ENCODE peak calls at places on chromosome 21, in seven cellular contexts. Q is naive B cell; X is psoas muscle; G is CD4-positive, CD25-positive, alpha-beta regulatory T cell; N is lung microvascular endothelial cell; R is tibial artery; Y is PC-3. U is an unnamed sample.

GRCh38 chr21:33261635-33262034 is 4.5 kb upstream of the IL10RB start:
- DNase-seq in Q (no peak), X (no peak), G (no peak), N (no peak), R (peak; percentile 39), Y (no peak), U (no peak)

GRCh38 chr21:46392921-46393320 is 65.8 kb upstream of the DIP2A start:
- DNase-seq in Q (no peak), X (peak; percentile 83), G (no peak), N (no peak), R (no peak), Y (no peak), U (no peak)

GRCh38 chr21:16078382-16078781 is 348.6 kb downstream of the USP25 start:
- DNase-seq in Q (no peak), X (no peak), G (no peak), N (no peak), R (no peak), Y (no peak), U (peak; percentile 40)

GRCh38 chr21:42403611-42404231 is at the start of gene UBASH3A:
- DNase-seq in Q (no peak), X (no peak), G (peak; percentile 36), N (no peak), R (no peak), Y (peak; percentile 19), U (no peak)

GRCh38 chr21:42113926-42114409 is 42.9 kb downstream of the UMODL1 start:
- DNase-seq in Q (no peak), X (peak; percentile 53), G (no peak), N (no peak), R (peak; percentile 63), Y (peak; percentile 82), U (no peak)

GRCh38 chr21:43279578-43279894 is 110.7 kb downstream of the CRYAA start:
- DNase-seq in Q (no peak), X (peak; percentile 8), G (no peak), N (no peak), R (no peak), Y (no peak), U (no peak)

GRCh38 chr21:26847951-26848350 is 2.7 kb upstream of the ADAMTS1 start:
- DNase-seq in Q (no peak), X (no peak), G (no peak), N (no peak), R (no peak), Y (no peak), U (peak; percentile 85)

GRCh38 chr21:45385549-45386050 is 19.4 kb upstream of the COL18A1 start:
- DNase-seq in Q (no peak), X (peak; percentile 7), G (no peak), N (no peak), R (peak; percentile 15), Y (no peak), U (no peak)

GRCh38 chr21:19844334-19844733 is 1153.9 kb upstream of the NCAM2 start:
- DNase-seq in Q (no peak), X (no peak), G (no peak), N (no peak), R (no peak), Y (no peak), U (no peak)

GRCh38 chr21:16241500-16241963 is 511.8 kb downstream of the USP25 start:
- DNase-seq in Q (no peak), X (no peak), G (no peak), N (peak; percentile 92), R (no peak), Y (no peak), U (no peak)

GRCh38 chr21:28485301-28486022 is 507.2 kb downstream of the LTN1 start:
- DNase-seq in Q (no peak), X (no peak), G (no peak), N (no peak), R (no peak), Y (peak; percentile 41), U (no peak)

GRCh38 chr21:39373634-39374033 is 24.7 kb upstream of the HMGN1 start:
- DNase-seq in Q (no peak), X (no peak), G (no peak), N (peak; percentile 61), R (no peak), Y (peak; percentile 73), U (peak; percentile 40)

GRCh38 chr21:39125752-39126485 is 57.3 kb downstream of the PSMG1 start:
- DNase-seq in Q (no peak), X (no peak), G (no peak), N (peak; percentile 76), R (peak; percentile 51), Y (peak; percentile 83), U (peak; percentile 8)

GRCh38 chr21:35172231-35172630 is 123.1 kb upstream of the RUNX1 start:
- DNase-seq in Q (no peak), X (no peak), G (no peak), N (no peak), R (no peak), Y (no peak), U (no peak)

GRCh38 chr21:29029524-29029923 is 5.1 kb downstream of the USP16 start:
- DNase-seq in Q (no peak), X (no peak), G (no peak), N (no peak), R (no peak), Y (no peak), U (no peak)

GRCh38 chr21:38958940-38959685 is 153.4 kb downstream of the ETS2 start:
- DNase-seq in Q (no peak), X (peak; percentile 24), G (no peak), N (no peak), R (peak; percentile 29), Y (no peak), U (no peak)

GRCh38 chr21:29287383-29287782 is 11.3 kb upstream of the BACH1 start:
- DNase-seq in Q (no peak), X (no peak), G (no peak), N (peak; percentile 78), R (no peak), Y (no peak), U (no peak)

GRCh38 chr21:37198989-37199924 is 67.9 kb downstream of the VPS26C start:
- DNase-seq in Q (no peak), X (no peak), G (no peak), N (peak; percentile 47), R (no peak), Y (peak; percentile 91), U (no peak)

GRCh38 chr21:14675774-14676530 is 129.8 kb upstream of the SAMSN1 start:
- DNase-seq in Q (peak; percentile 39), X (no peak), G (no peak), N (peak; percentile 2), R (no peak), Y (no peak), U (no peak)

GRCh38 chr21:39845581-39846130 is 21.6 kb upstream of the PCP4 start:
- DNase-seq in Q (no peak), X (no peak), G (no peak), N (no peak), R (no peak), Y (no peak), U (no peak)

GRCh38 chr21:34534522-34534921 is 22.5 kb upstream of the KCNE1 start:
- DNase-seq in Q (no peak), X (no peak), G (no peak), N (no peak), R (no peak), Y (no peak), U (no peak)

GRCh38 chr21:36337099-36337509 is 17.1 kb downstream of the MORC3 start:
- DNase-seq in Q (no peak), X (no peak), G (no peak), N (peak; percentile 27), R (no peak), Y (peak; percentile 76), U (no peak)

GRCh38 chr21:25062061-25062460 is 545.2 kb downstream of the MRPL39 start:
- DNase-seq in Q (no peak), X (no peak), G (no peak), N (no peak), R (no peak), Y (no peak), U (no peak)

GRCh38 chr21:17679002-17679600 is 66.4 kb upstream of the BTG3 start:
- DNase-seq in Q (peak; percentile 51), X (no peak), G (peak; percentile 8), N (peak; percentile 77), R (no peak), Y (peak; percentile 77), U (peak; percentile 54)